ENCODE peak calls at places on chromosomes 13 and 19, in five cellular contexts. One of them, this sample, is unnamed.
A peak's percentile ranks its signal among the peaks of the same experiment; 100 is the strongest.

GRCh38 chr13:48782429-48782840 is 128.7 kb downstream of the CYSLTR2 start:
- DNase-seq in GM23338: no peak
- DNase-seq in fibroblast of pulmonary artery: no peak
- DNase-seq in ovary: no peak
- DNase-seq in BJ: no peak
- DNase-seq in this sample: no peak

GRCh38 chr19:10505583-10506229 is 2.5 kb upstream of the KEAP1 start:
- DNase-seq in GM23338: peak; percentile 94
- DNase-seq in fibroblast of pulmonary artery: peak; percentile 72
- DNase-seq in ovary: peak; percentile 82
- DNase-seq in BJ: no peak
- DNase-seq in this sample: no peak

GRCh38 chr13:42626461-42626860 is 52.5 kb downstream of the TNFSF11 start:
- DNase-seq in GM23338: no peak
- DNase-seq in fibroblast of pulmonary artery: no peak
- DNase-seq in ovary: no peak
- DNase-seq in BJ: no peak
- DNase-seq in this sample: no peak

GRCh38 chr13:100594731-100595130 is 6.1 kb upstream of the GGACT start:
- DNase-seq in GM23338: peak; percentile 77
- DNase-seq in fibroblast of pulmonary artery: no peak
- DNase-seq in ovary: no peak
- DNase-seq in BJ: no peak
- DNase-seq in this sample: no peak

GRCh38 chr19:58346961-58347929 is 6.0 kb downstream of the A1BG start:
- DNase-seq in GM23338: peak; percentile 81
- DNase-seq in fibroblast of pulmonary artery: peak; percentile 57
- DNase-seq in ovary: no peak
- DNase-seq in BJ: no peak
- DNase-seq in this sample: no peak

GRCh38 chr13:30715357-30715756 is 20.0 kb upstream of the ALOX5AP start:
- DNase-seq in GM23338: no peak
- DNase-seq in fibroblast of pulmonary artery: no peak
- DNase-seq in ovary: no peak
- DNase-seq in BJ: no peak
- DNase-seq in this sample: no peak

GRCh38 chr13:65453982-65454381 is 1776.2 kb downstream of the PCDH9 start:
- DNase-seq in GM23338: no peak
- DNase-seq in fibroblast of pulmonary artery: no peak
- DNase-seq in ovary: no peak
- DNase-seq in BJ: no peak
- DNase-seq in this sample: no peak

GRCh38 chr13:108182652-108183051 is 32.7 kb downstream of the LIG4 start:
- DNase-seq in GM23338: no peak
- DNase-seq in fibroblast of pulmonary artery: no peak
- DNase-seq in ovary: no peak
- DNase-seq in BJ: no peak
- DNase-seq in this sample: no peak

GRCh38 chr13:32126298-32126697 is 94.7 kb downstream of the FRY start:
- DNase-seq in GM23338: no peak
- DNase-seq in fibroblast of pulmonary artery: no peak
- DNase-seq in ovary: no peak
- DNase-seq in BJ: no peak
- DNase-seq in this sample: no peak

GRCh38 chr19:39126593-39127187 is 1.1 kb downstream of the PAK4 start:
- DNase-seq in GM23338: no peak
- DNase-seq in fibroblast of pulmonary artery: peak; percentile 31
- DNase-seq in ovary: peak; percentile 54
- DNase-seq in BJ: no peak
- DNase-seq in this sample: no peak

GRCh38 chr13:20241593-20241992 is 9.5 kb upstream of the GJB6 start:
- DNase-seq in GM23338: no peak
- DNase-seq in fibroblast of pulmonary artery: no peak
- DNase-seq in ovary: no peak
- DNase-seq in BJ: no peak
- DNase-seq in this sample: no peak

GRCh38 chr19:50315773-50316448 is 13.3 kb downstream of the KCNC3 start:
- DNase-seq in GM23338: peak; percentile 86
- DNase-seq in fibroblast of pulmonary artery: no peak
- DNase-seq in ovary: no peak
- DNase-seq in BJ: no peak
- DNase-seq in this sample: no peak

GRCh38 chr19:3524075-3524842 is 14.7 kb upstream of the TEKTIP1 start:
- DNase-seq in GM23338: no peak
- DNase-seq in fibroblast of pulmonary artery: no peak
- DNase-seq in ovary: no peak
- DNase-seq in BJ: no peak
- DNase-seq in this sample: no peak

GRCh38 chr19:9552902-9553301 is 14.5 kb upstream of the ZNF426 start:
- DNase-seq in GM23338: no peak
- DNase-seq in fibroblast of pulmonary artery: no peak
- DNase-seq in ovary: no peak
- DNase-seq in BJ: no peak
- DNase-seq in this sample: no peak

GRCh38 chr19:46624958-46625661 is at the start of gene PTGIR:
- DNase-seq in GM23338: peak; percentile 40
- DNase-seq in fibroblast of pulmonary artery: peak; percentile 93
- DNase-seq in ovary: no peak
- DNase-seq in BJ: no peak
- DNase-seq in this sample: peak; percentile 46

GRCh38 chr13:75226755-75227435 is 255.1 kb downstream of the TBC1D4 start:
- DNase-seq in GM23338: no peak
- DNase-seq in fibroblast of pulmonary artery: peak; percentile 85
- DNase-seq in ovary: no peak
- DNase-seq in BJ: peak; percentile 82
- DNase-seq in this sample: no peak

GRCh38 chr19:47494729-47495128 is 10.7 kb upstream of the KPTN start:
- DNase-seq in GM23338: no peak
- DNase-seq in fibroblast of pulmonary artery: no peak
- DNase-seq in ovary: no peak
- DNase-seq in BJ: no peak
- DNase-seq in this sample: no peak

GRCh38 chr19:3547301-3547731 is 8.3 kb downstream of the TEKTIP1 start:
- DNase-seq in GM23338: no peak
- DNase-seq in fibroblast of pulmonary artery: peak; percentile 17
- DNase-seq in ovary: no peak
- DNase-seq in BJ: no peak
- DNase-seq in this sample: no peak

GRCh38 chr13:112887151-112887550 is 81.9 kb upstream of the MCF2L start:
- DNase-seq in GM23338: no peak
- DNase-seq in fibroblast of pulmonary artery: no peak
- DNase-seq in ovary: no peak
- DNase-seq in BJ: no peak
- DNase-seq in this sample: no peak

GRCh38 chr19:30391554-30392551 is 19.7 kb downstream of the ZNF536 start:
- DNase-seq in GM23338: peak; percentile 71
- DNase-seq in fibroblast of pulmonary artery: no peak
- DNase-seq in ovary: no peak
- DNase-seq in BJ: peak; percentile 50
- DNase-seq in this sample: no peak

GRCh38 chr13:44346534-44346933 is 27.1 kb upstream of the SERP2 start:
- DNase-seq in GM23338: no peak
- DNase-seq in fibroblast of pulmonary artery: no peak
- DNase-seq in ovary: no peak
- DNase-seq in BJ: no peak
- DNase-seq in this sample: no peak

GRCh38 chr13:75437582-75438318 is 44.2 kb downstream of the TBC1D4 start:
- DNase-seq in GM23338: no peak
- DNase-seq in fibroblast of pulmonary artery: peak; percentile 43
- DNase-seq in ovary: no peak
- DNase-seq in BJ: no peak
- DNase-seq in this sample: peak; percentile 25

GRCh38 chr19:50046649-50047503 is 21.1 kb downstream of the ZNF473 start:
- DNase-seq in GM23338: peak; percentile 87
- DNase-seq in fibroblast of pulmonary artery: peak; percentile 17
- DNase-seq in ovary: peak; percentile 55
- DNase-seq in BJ: no peak
- DNase-seq in this sample: no peak

GRCh38 chr13:32284927-32285632 is 30.1 kb downstream of the ZAR1L start:
- DNase-seq in GM23338: no peak
- DNase-seq in fibroblast of pulmonary artery: peak; percentile 94
- DNase-seq in ovary: no peak
- DNase-seq in BJ: peak; percentile 39
- DNase-seq in this sample: no peak

GRCh38 chr19:53947624-53948023 is 15.1 kb upstream of the CACNG8 start:
- DNase-seq in GM23338: peak; percentile 85
- DNase-seq in fibroblast of pulmonary artery: peak; percentile 36
- DNase-seq in ovary: no peak
- DNase-seq in BJ: no peak
- DNase-seq in this sample: no peak

GRCh38 chr19:47839913-47840312 is 18.2 kb downstream of the CRX start:
- DNase-seq in GM23338: peak; percentile 80
- DNase-seq in fibroblast of pulmonary artery: no peak
- DNase-seq in ovary: no peak
- DNase-seq in BJ: no peak
- DNase-seq in this sample: no peak

GRCh38 chr19:21749090-21749489 is 18.3 kb downstream of the ZNF100 start:
- DNase-seq in GM23338: no peak
- DNase-seq in fibroblast of pulmonary artery: peak; percentile 11
- DNase-seq in ovary: no peak
- DNase-seq in BJ: no peak
- DNase-seq in this sample: no peak

GRCh38 chr13:98813993-98814392 is 61.5 kb upstream of the SLC15A1 start:
- DNase-seq in GM23338: no peak
- DNase-seq in fibroblast of pulmonary artery: no peak
- DNase-seq in ovary: no peak
- DNase-seq in BJ: no peak
- DNase-seq in this sample: no peak

GRCh38 chr13:54637377-54637776 is 1608.8 kb downstream of the OLFM4 start:
- DNase-seq in GM23338: peak; percentile 60
- DNase-seq in fibroblast of pulmonary artery: peak; percentile 3
- DNase-seq in ovary: no peak
- DNase-seq in BJ: no peak
- DNase-seq in this sample: no peak

GRCh38 chr19:48896191-48896720 is 2.3 kb downstream of the TULP2 start:
- DNase-seq in GM23338: peak; percentile 93
- DNase-seq in fibroblast of pulmonary artery: peak; percentile 43
- DNase-seq in ovary: peak; percentile 88
- DNase-seq in BJ: no peak
- DNase-seq in this sample: no peak
- H3K4me3 ChIP-seq in GM23338: peak overlapping the region; percentile 71
- H3K4me3 ChIP-seq in fibroblast of pulmonary artery: peak overlapping the region; percentile 34
- H3K4me3 ChIP-seq in ovary: peak overlapping the region; percentile 42
- H3K4me3 ChIP-seq in BJ: peak overlapping the region; percentile 33
- H3K4me3 ChIP-seq in this sample: no peak overlapping the region

GRCh38 chr19:18440421-18440877 is 2.5 kb upstream of the ISYNA1 start:
- DNase-seq in GM23338: peak; percentile 69
- DNase-seq in fibroblast of pulmonary artery: no peak
- DNase-seq in ovary: peak; percentile 68
- DNase-seq in BJ: no peak
- DNase-seq in this sample: no peak
- TF ChIP-seq CTCF in GM23338: peak; percentile 71
- TF ChIP-seq CTCF in fibroblast of pulmonary artery: peak; percentile 15
- TF ChIP-seq CTCF in ovary: no peak
- TF ChIP-seq CTCF in BJ: peak; percentile 33
- TF ChIP-seq CTCF in this sample: peak; percentile 24

GRCh38 chr13:111844682-111845081 is 222.3 kb upstream of the SOX1 start:
- DNase-seq in GM23338: no peak
- DNase-seq in fibroblast of pulmonary artery: no peak
- DNase-seq in ovary: no peak
- DNase-seq in BJ: no peak
- DNase-seq in this sample: no peak

GRCh38 chr13:111844222-111844671 is 222.7 kb upstream of the SOX1 start:
- DNase-seq in GM23338: no peak
- DNase-seq in fibroblast of pulmonary artery: no peak
- DNase-seq in ovary: no peak
- DNase-seq in BJ: no peak
- DNase-seq in this sample: no peak

GRCh38 chr13:111845621-111846351 is 221.2 kb upstream of the SOX1 start:
- DNase-seq in GM23338: peak; percentile 82
- DNase-seq in fibroblast of pulmonary artery: no peak
- DNase-seq in ovary: no peak
- DNase-seq in BJ: no peak
- DNase-seq in this sample: no peak

GRCh38 chr13:111847964-111848363 is 219.0 kb upstream of the SOX1 start:
- DNase-seq in GM23338: no peak
- DNase-seq in fibroblast of pulmonary artery: no peak
- DNase-seq in ovary: no peak
- DNase-seq in BJ: no peak
- DNase-seq in this sample: no peak

GRCh38 chr13:111846396-111847174 is 220.4 kb upstream of the SOX1 start:
- DNase-seq in GM23338: peak; percentile 61
- DNase-seq in fibroblast of pulmonary artery: no peak
- DNase-seq in ovary: no peak
- DNase-seq in BJ: no peak
- DNase-seq in this sample: no peak
- H3K4me3 ChIP-seq in GM23338: peak overlapping the region; percentile 40
- H3K4me3 ChIP-seq in fibroblast of pulmonary artery: no peak overlapping the region
- H3K4me3 ChIP-seq in ovary: no peak overlapping the region
- H3K4me3 ChIP-seq in BJ: no peak overlapping the region
- H3K4me3 ChIP-seq in this sample: no peak overlapping the region

DNA sequence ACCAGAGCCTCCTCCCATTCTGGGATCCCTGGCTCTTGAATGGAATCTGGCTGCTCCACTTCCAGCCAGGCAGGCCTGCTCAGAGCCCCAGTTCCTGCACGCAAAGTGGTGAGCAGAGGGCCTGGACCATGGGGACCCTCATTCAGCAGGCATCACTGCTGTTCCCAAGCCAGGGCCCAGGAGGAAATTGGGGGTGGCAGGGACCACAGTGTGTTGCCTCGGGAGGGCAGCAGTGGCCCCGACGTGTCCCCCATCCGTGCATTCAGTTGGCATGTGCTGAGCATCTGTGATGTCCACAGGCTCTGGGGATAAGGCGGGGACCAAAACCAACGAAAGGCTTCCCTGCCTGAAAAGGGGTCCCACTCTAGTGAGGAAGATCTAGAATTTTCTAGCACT is 11.2 kb downstream of the CCDC97 start:
- DNase-seq in GM23338: no peak
- DNase-seq in fibroblast of pulmonary artery: no peak
- DNase-seq in ovary: no peak
- DNase-seq in BJ: no peak
- DNase-seq in this sample: no peak
- TF ChIP-seq CTCF in GM23338: no peak
- TF ChIP-seq CTCF in fibroblast of pulmonary artery: no peak
- TF ChIP-seq CTCF in ovary: no peak
- TF ChIP-seq CTCF in BJ: no peak
- TF ChIP-seq CTCF in this sample: no peak

DNA sequence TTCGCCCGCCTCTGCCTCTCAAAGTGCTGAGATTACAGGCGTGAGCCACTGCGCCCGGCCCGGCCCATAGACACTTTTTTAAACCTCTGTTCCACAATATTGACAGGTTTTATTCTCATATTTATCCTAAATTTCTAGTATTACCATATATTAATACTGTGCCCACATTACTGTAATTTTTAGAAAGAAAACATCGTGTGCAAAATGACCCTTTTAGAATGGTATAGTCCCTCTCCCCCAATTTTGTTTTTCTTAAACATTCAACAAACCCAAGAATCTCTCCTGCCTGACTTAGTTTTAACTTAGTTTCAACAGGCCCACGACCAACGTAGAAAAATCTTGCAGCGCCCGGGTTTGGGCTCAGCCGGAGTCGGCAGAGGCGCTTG is 9.1 kb downstream of the CDX2 start:
- DNase-seq in GM23338: no peak
- DNase-seq in fibroblast of pulmonary artery: no peak
- DNase-seq in ovary: no peak
- DNase-seq in BJ: no peak
- DNase-seq in this sample: no peak
- H3K4me3 ChIP-seq in GM23338: peak overlapping the region; percentile 55
- H3K4me3 ChIP-seq in fibroblast of pulmonary artery: no peak overlapping the region
- H3K4me3 ChIP-seq in ovary: no peak overlapping the region
- H3K4me3 ChIP-seq in BJ: no peak overlapping the region
- H3K4me3 ChIP-seq in this sample: no peak overlapping the region